ENCODE peak calls at places on chromosomes 7 and 10, in four cellular contexts. O is HEK293T, D is K562, H is HepG2. X is an unnamed sample.

GRCh38 chr10:122044713-122045112 is 55.8 kb downstream of the TACC2 start:
- DNase-seq in O (no peak), D (no peak), H (no peak), X (no peak)

GRCh38 chr10:101065479-101066145 is 3.8 kb downstream of the KAZALD1 start:
- DNase-seq in O (no peak), D (no peak), H (no peak), X (no peak)

GRCh38 chr7:100053201-100053600 is 3.6 kb downstream of the ZSCAN21 start:
- DNase-seq in O (peak; percentile 62), D (peak; percentile 63), H (peak; percentile 81), X (no peak)

GRCh38 chr7:23349484-23350157 is 50.5 kb downstream of the MALSU1 start:
- DNase-seq in O (no peak), D (no peak), H (no peak), X (no peak)

GRCh38 chr7:1262441-1262840 is 29.8 kb downstream of the UNCX start:
- DNase-seq in O (no peak), D (no peak), H (no peak), X (no peak)

GRCh38 chr7:116525298-116525912 is 569 bp downstream of the CAV1 start:
- DNase-seq in O (peak; percentile 37), D (peak; percentile 45), H (no peak), X (peak; percentile 44)

GRCh38 chr10:44752451-44753441 is 158.4 kb upstream of the TMEM72 start:
- DNase-seq in O (no peak), D (no peak), H (no peak), X (no peak)

GRCh38 chr10:130882911-130883310 is 428.6 kb downstream of the TCERG1L start:
- DNase-seq in O (no peak), D (no peak), H (no peak), X (no peak)

GRCh38 chr7:48610705-48611104 is 313.6 kb upstream of the CDC14C start:
- DNase-seq in O (no peak), D (no peak), H (no peak), X (no peak)

GRCh38 chr7:131642429-131642828 is 86.0 kb upstream of the PODXL start:
- DNase-seq in O (no peak), D (no peak), H (no peak), X (no peak)

GRCh38 chr7:95317546-95317945 is 6.8 kb downstream of the PON1 start:
- DNase-seq in O (no peak), D (peak; percentile 53), H (no peak), X (no peak)

GRCh38 chr7:74134117-74134539 is 40.0 kb upstream of the EIF4H start:
- DNase-seq in O (no peak), D (peak; percentile 85), H (no peak), X (no peak)

GRCh38 chr7:144731661-144732060 is 104.2 kb downstream of the TPK1 start:
- DNase-seq in O (no peak), D (no peak), H (no peak), X (no peak)

GRCh38 chr7:143372070-143372469 is 9.1 kb upstream of the ZYX start:
- DNase-seq in O (no peak), D (no peak), H (no peak), X (no peak)

GRCh38 chr7:45186261-45186813 is 28.7 kb downstream of the RAMP3 start:
- DNase-seq in O (no peak), D (no peak), H (no peak), X (no peak)

GRCh38 chr7:151157645-151158329 is 9.7 kb downstream of the GBX1 start:
- DNase-seq in O (no peak), D (no peak), H (no peak), X (no peak)

GRCh38 chr10:96586419-96587254 is at the start of gene TM9SF3:
- DNase-seq in O (peak; percentile 91), D (peak; percentile 90), H (peak; percentile 73), X (peak; percentile 87)

GRCh38 chr10:96585726-96586418 is 940 bp downstream of the TM9SF3 start:
- DNase-seq in O (peak; percentile 41), D (no peak), H (no peak), X (no peak)

GRCh38 chr10:96588601-96589419 is 2.0 kb upstream of the TM9SF3 start:
- DNase-seq in O (no peak), D (no peak), H (no peak), X (no peak)

GRCh38 chr10:96587255-96588059 is 645 bp upstream of the TM9SF3 start:
- DNase-seq in O (no peak), D (peak; percentile 65), H (peak; percentile 75), X (no peak)

GRCh38 chr10:96588060-96588554 is 1.3 kb upstream of the TM9SF3 start:
- DNase-seq in O (no peak), D (no peak), H (peak; percentile 36), X (no peak)
- TF ChIP-seq ELF4 in O (no peak), D (no peak), H (no peak), X (no peak)

GRCh38 chr10:77318739-77319138 is 318.9 kb downstream of the KCNMA1 start:
- DNase-seq in O (no peak), D (no peak), H (no peak), X (no peak)

GRCh38 chr10:77321868-77322267 is 315.7 kb downstream of the KCNMA1 start:
- DNase-seq in O (no peak), D (no peak), H (no peak), X (no peak)

GRCh38 chr10:77317221-77317620 is 320.4 kb downstream of the KCNMA1 start:
- DNase-seq in O (no peak), D (no peak), H (no peak), X (no peak)

GRCh38 chr10:77319557-77319956 is 318.1 kb downstream of the KCNMA1 start:
- DNase-seq in O (no peak), D (no peak), H (no peak), X (no peak)

DNA sequence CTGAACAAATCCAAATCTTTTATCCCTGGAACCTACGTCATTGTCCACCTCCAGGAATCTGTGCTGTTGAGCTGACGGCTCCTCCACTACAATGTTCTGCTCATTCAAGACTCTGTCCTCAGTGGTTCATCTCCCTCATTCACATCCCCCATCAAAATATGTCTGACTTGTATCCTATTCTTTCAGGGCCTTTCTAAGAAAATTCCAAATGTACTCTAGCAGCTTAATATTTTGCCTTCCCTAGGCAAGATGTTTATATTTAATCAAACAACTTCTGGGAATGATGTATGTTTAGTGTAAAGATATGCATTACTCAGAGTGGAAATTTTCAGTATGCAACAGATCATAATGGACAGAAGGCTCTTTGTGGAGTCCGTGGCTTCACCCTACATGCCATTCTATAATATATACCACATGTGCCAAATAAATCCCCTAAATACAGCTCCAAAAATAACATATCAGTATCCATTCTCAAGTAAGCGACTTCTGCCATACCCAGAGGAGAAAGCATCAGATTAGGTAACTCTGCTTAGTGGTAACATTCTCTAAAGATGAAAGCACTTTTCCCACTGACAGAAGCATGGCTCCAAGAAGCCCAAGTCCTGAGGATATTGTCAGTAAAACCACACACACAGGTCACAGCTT is 316.6 kb downstream of the KCNMA1 start:
- DNase-seq in O (no peak), D (no peak), H (no peak), X (no peak)
- TF ChIP-seq ELF4 in O (no peak), D (no peak), H (no peak), X (no peak)

GRCh38 chr7:47185839-47186238 is 396.1 kb downstream of the TNS3 start:
- DNase-seq in O (no peak), D (no peak), H (no peak), X (no peak)

GRCh38 chr7:47186316-47186715 is 395.6 kb downstream of the TNS3 start:
- DNase-seq in O (no peak), D (no peak), H (no peak), X (no peak)

GRCh38 chr7:47185193-47185592 is 396.7 kb downstream of the TNS3 start:
- DNase-seq in O (no peak), D (no peak), H (no peak), X (no peak)

GRCh38 chr7:47181609-47182264 is 400.2 kb downstream of the TNS3 start:
- DNase-seq in O (no peak), D (no peak), H (no peak), X (no peak)

GRCh38 chr7:47183896-47184629 is 397.8 kb downstream of the TNS3 start:
- DNase-seq in O (no peak), D (no peak), H (no peak), X (no peak)
- TF ChIP-seq ELF4 in O (no peak), D (no peak), H (no peak), X (no peak)

GRCh38 chr10:34885901-34886300 is 70.8 kb upstream of the PARD3 start:
- DNase-seq in O (no peak), D (no peak), H (no peak), X (no peak)

GRCh38 chr10:34884272-34884952 is 69.3 kb upstream of the PARD3 start:
- DNase-seq in O (no peak), D (no peak), H (no peak), X (no peak)

GRCh38 chr10:34875061-34875460 is 60.0 kb upstream of the PARD3 start:
- DNase-seq in O (no peak), D (no peak), H (no peak), X (no peak)

GRCh38 chr10:34880817-34881216 is 65.7 kb upstream of the PARD3 start:
- DNase-seq in O (no peak), D (no peak), H (no peak), X (no peak)
- TF ChIP-seq ELF4 in O (no peak), D (no peak), H (no peak), X (no peak)

DNA sequence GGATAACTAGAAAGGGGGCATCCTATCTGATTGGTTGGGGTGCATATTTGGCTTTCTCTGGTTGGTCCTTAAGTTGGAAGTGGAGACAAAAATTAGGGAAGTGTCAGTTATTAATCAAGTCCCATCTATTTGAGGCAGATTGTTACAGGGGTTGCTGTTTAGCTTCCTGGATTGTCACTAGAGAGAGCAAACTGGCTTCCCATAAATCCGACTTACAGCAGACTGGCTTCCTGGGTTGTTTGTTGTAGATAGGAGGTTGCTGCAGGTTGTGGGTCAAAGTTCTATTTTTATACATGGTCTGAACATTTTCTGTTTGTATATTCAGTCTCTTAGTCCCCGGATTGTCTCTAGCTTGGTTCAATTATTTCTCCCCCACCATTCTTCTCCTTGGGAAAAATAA is 106.1 kb upstream of the HABP2 start:
- DNase-seq in O (no peak), D (no peak), H (no peak), X (no peak)
- TF ChIP-seq ELF4 in O (no peak), D (no peak), H (no peak), X (no peak)

X was measured in WTC11.